ENCODE peak calls at places on chromosomes 3 and 15, in eight cellular contexts. U, O, E, M, D, W, Y and Q are unnamed samples.

GRCh38 chr15:91625506-91625905 is 228.0 kb upstream of the SLCO3A1 start:
- DNase-seq in U (no peak), O (no peak), E (no peak), M (no peak), D (no peak), W (no peak), Y (no peak), Q (no peak)

GRCh38 chr15:101326462-101327146 is 31.6 kb upstream of the SNRPA1 start:
- DNase-seq in U (no peak), O (no peak), E (no peak), M (no peak), D (no peak), W (no peak), Y (no peak), Q (no peak)

GRCh38 chr3:38627956-38628355 is 21.5 kb downstream of the SCN5A start:
- DNase-seq in U (no peak), O (no peak), E (no peak), M (no peak), D (no peak), W (peak), Y (no peak), Q (peak)

GRCh38 chr3:47825590-47825989 is 22.7 kb downstream of the DHX30 start:
- DNase-seq in U (no peak), O (no peak), E (no peak), M (no peak), D (no peak), W (no peak), Y (no peak), Q (no peak)

GRCh38 chr3:156554842-156555687 is at the start of gene SSR3:
- DNase-seq in U (peak), O (peak), E (peak), M (peak), D (peak), W (peak), Y (peak), Q (peak)

GRCh38 chr15:77335298-77335697 is 84.6 kb downstream of the PEAK1 start:
- DNase-seq in U (peak), O (no peak), E (peak), M (no peak), D (no peak), W (no peak), Y (no peak), Q (peak)

GRCh38 chr15:66774001-66774814 is 72.2 kb downstream of the SMAD6 start:
- DNase-seq in U (peak), O (peak), E (peak), M (peak), D (peak), W (peak), Y (peak), Q (peak)

GRCh38 chr3:125067225-125067624 is 11.4 kb upstream of the HEG1 start:
- DNase-seq in U (no peak), O (no peak), E (no peak), M (no peak), D (no peak), W (no peak), Y (no peak), Q (no peak)

GRCh38 chr3:58874248-58874741 is 175.5 kb downstream of the CFAP20DC start:
- DNase-seq in U (no peak), O (no peak), E (no peak), M (no peak), D (no peak), W (no peak), Y (no peak), Q (no peak)